ENCODE peak calls at places on chromosomes 1 and 21, in four cellular contexts. One of them, this sample, is unnamed.

GRCh38 chr1:17858027-17858426 is 102.9 kb downstream of the ACTL8 start:
- DNase-seq in ecto neural progenitor cell: no peak
- DNase-seq in T-helper 17 cell: no peak
- DNase-seq in H1: no peak
- DNase-seq in this sample: no peak

GRCh38 chr1:25906644-25907300 is 553 bp upstream of the STMN1 start:
- DNase-seq in ecto neural progenitor cell: peak; percentile 74
- DNase-seq in T-helper 17 cell: peak; percentile 39
- DNase-seq in H1: no peak
- DNase-seq in this sample: peak; percentile 31

GRCh38 chr1:181557313-181557712 is 74.0 kb downstream of the CACNA1E start:
- DNase-seq in ecto neural progenitor cell: no peak
- DNase-seq in T-helper 17 cell: no peak
- DNase-seq in H1: no peak
- DNase-seq in this sample: no peak

GRCh38 chr1:14413809-14414208 is 184.7 kb upstream of the KAZN start:
- DNase-seq in ecto neural progenitor cell: no peak
- DNase-seq in T-helper 17 cell: no peak
- DNase-seq in H1: no peak
- DNase-seq in this sample: no peak

GRCh38 chr21:45460611-45461368 is 55.8 kb downstream of the COL18A1 start:
- DNase-seq in ecto neural progenitor cell: no peak
- DNase-seq in T-helper 17 cell: no peak
- DNase-seq in H1: no peak
- DNase-seq in this sample: no peak

GRCh38 chr1:159421821-159422220 is 10.2 kb upstream of the OR10J4 start:
- DNase-seq in ecto neural progenitor cell: peak; percentile 50
- DNase-seq in T-helper 17 cell: no peak
- DNase-seq in H1: peak; percentile 67
- DNase-seq in this sample: no peak

GRCh38 chr1:61170328-61171238 is 88.2 kb downstream of the NFIA start:
- DNase-seq in ecto neural progenitor cell: no peak
- DNase-seq in T-helper 17 cell: no peak
- DNase-seq in H1: no peak
- DNase-seq in this sample: no peak

GRCh38 chr1:241253491-241253890 is 103.5 kb downstream of the RGS7 start:
- DNase-seq in ecto neural progenitor cell: no peak
- DNase-seq in T-helper 17 cell: no peak
- DNase-seq in H1: no peak
- DNase-seq in this sample: no peak

GRCh38 chr1:98256700-98257099 is 335.9 kb upstream of the DPYD start:
- DNase-seq in ecto neural progenitor cell: no peak
- DNase-seq in T-helper 17 cell: no peak
- DNase-seq in H1: no peak
- DNase-seq in this sample: no peak

GRCh38 chr1:19926296-19927129 is 3.1 kb upstream of the PLA2G2E start:
- DNase-seq in ecto neural progenitor cell: no peak
- DNase-seq in T-helper 17 cell: no peak
- DNase-seq in H1: no peak
- DNase-seq in this sample: no peak

GRCh38 chr1:93734999-93735398 is 53.4 kb upstream of the BCAR3 start:
- DNase-seq in ecto neural progenitor cell: no peak
- DNase-seq in T-helper 17 cell: no peak
- DNase-seq in H1: no peak
- DNase-seq in this sample: no peak

GRCh38 chr21:24470852-24471251 is 1136.4 kb downstream of the MRPL39 start:
- DNase-seq in ecto neural progenitor cell: no peak
- DNase-seq in T-helper 17 cell: no peak
- DNase-seq in H1: no peak
- DNase-seq in this sample: no peak

GRCh38 chr1:53860967-53861411 is 22.9 kb upstream of the NDC1 start:
- DNase-seq in ecto neural progenitor cell: peak; percentile 54
- DNase-seq in T-helper 17 cell: peak; percentile 13
- DNase-seq in H1: peak; percentile 58
- DNase-seq in this sample: peak; percentile 14

GRCh38 chr1:226223786-226224244 is 351 bp downstream of the MIXL1 start:
- DNase-seq in ecto neural progenitor cell: peak; percentile 75
- DNase-seq in T-helper 17 cell: no peak
- DNase-seq in H1: peak; percentile 82
- DNase-seq in this sample: no peak

GRCh38 chr1:2208309-2209239 is 14.0 kb upstream of the FAAP20 start:
- DNase-seq in ecto neural progenitor cell: no peak
- DNase-seq in T-helper 17 cell: no peak
- DNase-seq in H1: no peak
- DNase-seq in this sample: no peak

GRCh38 chr1:30907390-30907640 is 1.2 kb downstream of the SDC3 start:
- DNase-seq in ecto neural progenitor cell: no peak
- DNase-seq in T-helper 17 cell: no peak
- DNase-seq in H1: no peak
- DNase-seq in this sample: no peak

GRCh38 chr1:116112388-116113140 is 1.4 kb downstream of the MAB21L3 start:
- DNase-seq in ecto neural progenitor cell: no peak
- DNase-seq in T-helper 17 cell: no peak
- DNase-seq in H1: no peak
- DNase-seq in this sample: no peak

GRCh38 chr21:41726630-41726969 is 40.3 kb downstream of the RIPK4 start:
- DNase-seq in ecto neural progenitor cell: no peak
- DNase-seq in T-helper 17 cell: no peak
- DNase-seq in H1: no peak
- DNase-seq in this sample: no peak

GRCh38 chr21:28944296-28944695 is 48.4 kb downstream of the LTN1 start:
- DNase-seq in ecto neural progenitor cell: no peak
- DNase-seq in T-helper 17 cell: no peak
- DNase-seq in H1: no peak
- DNase-seq in this sample: no peak

GRCh38 chr1:36542962-36543515 is 60.3 kb upstream of the CSF3R start:
- DNase-seq in ecto neural progenitor cell: no peak
- DNase-seq in T-helper 17 cell: no peak
- DNase-seq in H1: no peak
- DNase-seq in this sample: no peak

GRCh38 chr1:233304489-233305102 is 9.1 kb upstream of the PCNX2 start:
- DNase-seq in ecto neural progenitor cell: no peak
- DNase-seq in T-helper 17 cell: no peak
- DNase-seq in H1: no peak
- DNase-seq in this sample: peak; percentile 46

GRCh38 chr1:168091063-168091462 is 45.7 kb downstream of the GPR161 start:
- DNase-seq in ecto neural progenitor cell: no peak
- DNase-seq in T-helper 17 cell: no peak
- DNase-seq in H1: peak; percentile 30
- DNase-seq in this sample: no peak

GRCh38 chr1:78830321-78830720 is 176.2 kb downstream of the ADGRL4 start:
- DNase-seq in ecto neural progenitor cell: no peak
- DNase-seq in T-helper 17 cell: no peak
- DNase-seq in H1: no peak
- DNase-seq in this sample: no peak

GRCh38 chr1:66435541-66435940 is 98.4 kb upstream of the SGIP1 start:
- DNase-seq in ecto neural progenitor cell: no peak
- DNase-seq in T-helper 17 cell: no peak
- DNase-seq in H1: no peak
- DNase-seq in this sample: no peak

GRCh38 chr1:90274376-90274775 is 279.5 kb downstream of the ZNF326 start:
- DNase-seq in ecto neural progenitor cell: no peak
- DNase-seq in T-helper 17 cell: no peak
- DNase-seq in H1: no peak
- DNase-seq in this sample: no peak

GRCh38 chr1:154975409-154976205 is 1.1 kb downstream of the CKS1B start:
- DNase-seq in ecto neural progenitor cell: peak; percentile 68
- DNase-seq in T-helper 17 cell: peak; percentile 37
- DNase-seq in H1: no peak
- DNase-seq in this sample: peak; percentile 68

GRCh38 chr1:21865609-21865942 is 53.5 kb downstream of the LDLRAD2 start:
- DNase-seq in ecto neural progenitor cell: no peak
- DNase-seq in T-helper 17 cell: no peak
- DNase-seq in H1: no peak
- DNase-seq in this sample: no peak

GRCh38 chr1:171434717-171435346 is 50.5 kb upstream of the PRRC2C start:
- DNase-seq in ecto neural progenitor cell: no peak
- DNase-seq in T-helper 17 cell: no peak
- DNase-seq in H1: no peak
- DNase-seq in this sample: no peak

GRCh38 chr1:111507411-111508201 is 4.2 kb upstream of the ADORA3 start:
- DNase-seq in ecto neural progenitor cell: peak; percentile 85
- DNase-seq in T-helper 17 cell: peak; percentile 45
- DNase-seq in H1: peak; percentile 90
- DNase-seq in this sample: peak; percentile 95

GRCh38 chr1:38541223-38541622 is 318.3 kb downstream of the RRAGC start:
- DNase-seq in ecto neural progenitor cell: no peak
- DNase-seq in T-helper 17 cell: no peak
- DNase-seq in H1: no peak
- DNase-seq in this sample: no peak

GRCh38 chr1:3917761-3918160 is 17.7 kb upstream of the C1orf174 start:
- DNase-seq in ecto neural progenitor cell: no peak
- DNase-seq in T-helper 17 cell: no peak
- DNase-seq in H1: no peak
- DNase-seq in this sample: no peak

GRCh38 chr1:244757091-244757939 is 78.1 kb upstream of the COX20 start:
- DNase-seq in ecto neural progenitor cell: no peak
- DNase-seq in T-helper 17 cell: no peak
- DNase-seq in H1: no peak
- DNase-seq in this sample: no peak

GRCh38 chr1:29829448-29830344 is 593.4 kb downstream of the PTPRU start:
- DNase-seq in ecto neural progenitor cell: peak; percentile 37
- DNase-seq in T-helper 17 cell: no peak
- DNase-seq in H1: peak; percentile 17
- DNase-seq in this sample: no peak

GRCh38 chr1:41677586-41677985 is 193.1 kb upstream of the EDN2 start:
- DNase-seq in ecto neural progenitor cell: no peak
- DNase-seq in T-helper 17 cell: no peak
- DNase-seq in H1: no peak
- DNase-seq in this sample: no peak

GRCh38 chr1:226653311-226653921 is 85.7 kb downstream of the ITPKB start:
- DNase-seq in ecto neural progenitor cell: no peak
- DNase-seq in T-helper 17 cell: peak; percentile 61
- DNase-seq in H1: no peak
- DNase-seq in this sample: peak; percentile 64

GRCh38 chr1:177091036-177091435 is 73.5 kb downstream of the ASTN1 start:
- DNase-seq in ecto neural progenitor cell: no peak
- DNase-seq in T-helper 17 cell: no peak
- DNase-seq in H1: no peak
- DNase-seq in this sample: no peak

This sample was measured in T-helper 2 cell.